ENCODE peak calls at places on chromosome 17, in six cellular contexts. C is cardiac muscle cell, Z is stomach, B is adrenal gland, E is right atrium auricular region, Y is brain microvascular endothelial cell. H is an unnamed sample.

GRCh38 chr17:16945141-16945493 is 26.8 kb downstream of the TNFRSF13B start:
- DNase-seq in C (no peak), Z (no peak), B (no peak), E (no peak), Y (no peak), H (no peak)

GRCh38 chr17:27984404-27984803 is 58.1 kb upstream of the NLK start:
- DNase-seq in C (no peak), Z (no peak), B (no peak), E (no peak), Y (no peak), H (no peak)

GRCh38 chr17:63826468-63827001 is 696 bp upstream of the PSMC5 start:
- DNase-seq in C (peak; percentile 48), Z (no peak), B (peak; percentile 26), E (peak; percentile 58), Y (peak; percentile 31), H (no peak)

GRCh38 chr17:66675991-66676371 is 158.9 kb upstream of the CACNG5 start:
- DNase-seq in C (no peak), Z (peak; percentile 65), B (no peak), E (no peak), Y (no peak), H (peak; percentile 64)

GRCh38 chr17:30333503-30334240 is at the start of gene TMIGD1:
- DNase-seq in C (no peak), Z (no peak), B (no peak), E (no peak), Y (no peak), H (no peak)

GRCh38 chr17:29585080-29585751 is 4.2 kb downstream of the GIT1 start:
- DNase-seq in C (no peak), Z (no peak), B (peak; percentile 18), E (no peak), Y (no peak), H (no peak)

GRCh38 chr17:57284583-57284982 is 28.3 kb downstream of the MSI2 start:
- DNase-seq in C (no peak), Z (no peak), B (no peak), E (no peak), Y (no peak), H (no peak)

GRCh38 chr17:57086069-57086930 is 1.3 kb downstream of the AKAP1 start:
- DNase-seq in C (peak; percentile 45), Z (peak; percentile 50), B (peak; percentile 52), E (no peak), Y (peak; percentile 11), H (no peak)

GRCh38 chr17:44348234-44348987 is 3.3 kb downstream of the GRN start:
- DNase-seq in C (no peak), Z (no peak), B (no peak), E (peak; percentile 72), Y (peak; percentile 56), H (no peak)

GRCh38 chr17:22454070-22454999 is 762.0 kb downstream of the KCNJ18 start:
- DNase-seq in C (no peak), Z (no peak), B (no peak), E (peak; percentile 49), Y (no peak), H (no peak)

GRCh38 chr17:68197091-68197996 is 50.5 kb upstream of the AMZ2 start:
- DNase-seq in C (no peak), Z (no peak), B (no peak), E (no peak), Y (no peak), H (no peak)

GRCh38 chr17:12627776-12628491 is 37.8 kb upstream of the MYOCD start:
- DNase-seq in C (no peak), Z (no peak), B (no peak), E (no peak), Y (peak; percentile 86), H (no peak)

GRCh38 chr17:80035687-80035936 is at the start of gene TBC1D16:
- DNase-seq in C (no peak), Z (no peak), B (no peak), E (no peak), Y (no peak), H (no peak)

GRCh38 chr17:15262291-15263205 is 2.6 kb downstream of the PMP22 start:
- DNase-seq in C (peak; percentile 57), Z (peak; percentile 63), B (peak; percentile 79), E (peak; percentile 93), Y (no peak), H (no peak)

GRCh38 chr17:56431736-56432135 is 161.8 kb upstream of the NOG start:
- DNase-seq in C (no peak), Z (no peak), B (no peak), E (no peak), Y (no peak), H (no peak)

GRCh38 chr17:41417576-41418015 is 6.8 kb downstream of the KRT37 start:
- DNase-seq in C (peak; percentile 28), Z (no peak), B (no peak), E (no peak), Y (no peak), H (no peak)

GRCh38 chr17:27667656-27668487 is 36.9 kb downstream of the LGALS9 start:
- DNase-seq in C (no peak), Z (no peak), B (no peak), E (no peak), Y (no peak), H (no peak)

GRCh38 chr17:49815761-49816281 is 27.3 kb downstream of the KAT7 start:
- DNase-seq in C (no peak), Z (no peak), B (no peak), E (no peak), Y (no peak), H (no peak)

GRCh38 chr17:38705523-38705802 is 390 bp downstream of the MLLT6 start:
- DNase-seq in C (no peak), Z (no peak), B (no peak), E (no peak), Y (no peak), H (no peak)

GRCh38 chr17:53629188-53629587 is 193.5 kb upstream of the KIF2B start:
- DNase-seq in C (no peak), Z (no peak), B (no peak), E (no peak), Y (peak; percentile 7), H (no peak)

GRCh38 chr17:82201498-82201910 is 11.1 kb downstream of the CCDC57 start:
- DNase-seq in C (no peak), Z (peak; percentile 30), B (no peak), E (no peak), Y (no peak), H (no peak)

DNA sequence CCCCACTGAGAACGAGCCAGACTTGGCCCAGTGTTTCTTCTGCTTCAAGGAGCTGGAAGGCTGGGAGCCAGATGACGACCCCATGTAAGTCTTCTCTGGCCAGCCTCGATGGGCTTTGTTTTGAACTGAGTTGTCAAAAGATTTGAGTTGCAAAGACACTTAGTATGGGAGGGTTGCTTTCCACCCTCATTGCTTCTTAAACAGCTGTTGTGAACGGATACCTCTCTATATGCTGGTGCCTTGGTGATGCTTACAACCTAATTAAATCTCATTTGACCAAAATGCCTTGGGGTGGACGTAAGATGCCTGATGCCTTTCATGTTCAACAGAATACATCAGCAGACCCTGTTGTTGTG is 631 bp downstream of the BIRC5 start:
- DNase-seq in C (no peak), Z (no peak), B (no peak), E (no peak), Y (no peak), H (no peak)
- H3K27ac ChIP-seq in C (peak overlapping the region; percentile 61), Z (no peak overlapping the region), B (no peak overlapping the region), E (no peak overlapping the region), Y (no peak overlapping the region), H (peak overlapping the region; percentile 43)

GRCh38 chr17:10217916-10218315 is 19.5 kb upstream of the GAS7 start:
- DNase-seq in C (no peak), Z (no peak), B (no peak), E (no peak), Y (no peak), H (no peak)

GRCh38 chr17:10215286-10215685 is 16.9 kb upstream of the GAS7 start:
- DNase-seq in C (no peak), Z (no peak), B (no peak), E (no peak), Y (no peak), H (no peak)

DNA sequence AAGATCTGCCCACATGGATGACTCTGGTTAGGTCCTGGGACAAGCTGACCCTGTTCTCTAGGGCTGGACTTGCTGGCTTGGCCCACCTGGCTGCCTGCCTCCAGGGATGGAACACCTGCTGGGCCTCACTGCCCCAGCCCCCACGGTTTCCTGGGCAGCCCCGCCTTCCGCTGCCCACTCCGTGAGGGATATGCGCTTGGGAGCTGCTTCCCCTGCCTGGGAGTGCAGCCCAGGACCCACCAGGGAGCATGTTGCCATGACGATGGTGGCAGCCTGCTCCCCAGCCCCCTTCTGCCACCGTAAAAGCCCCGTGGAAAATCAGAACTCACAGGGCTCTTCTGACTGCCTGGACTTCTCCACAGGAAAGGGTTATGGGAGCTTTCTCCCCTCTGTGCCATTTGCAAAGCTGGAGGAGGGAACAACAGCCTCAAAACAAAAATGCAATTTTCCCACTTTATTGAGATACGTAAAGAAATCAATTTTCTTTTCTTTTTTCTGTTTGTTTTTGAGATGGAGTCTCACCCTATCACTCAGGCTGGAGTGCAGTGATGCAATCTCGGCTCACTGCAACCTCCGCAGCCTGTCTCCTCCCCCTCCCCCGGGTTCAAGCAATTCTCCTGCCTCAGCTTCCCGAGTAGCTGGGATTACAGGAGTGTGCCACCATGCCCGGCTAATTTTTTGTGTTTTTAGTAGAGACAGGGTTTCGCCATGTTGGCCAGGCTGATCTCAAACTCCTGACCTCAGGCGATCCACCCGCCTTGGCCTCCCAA is 18.0 kb upstream of the GAS7 start:
- DNase-seq in C (no peak), Z (no peak), B (no peak), E (no peak), Y (no peak), H (peak; percentile 6)
- H3K4me3 ChIP-seq in C (no peak overlapping the region), Z (no peak overlapping the region), B (no peak overlapping the region), E (no peak overlapping the region), Y (no peak overlapping the region), H (no peak overlapping the region)

GRCh38 chr17:8243827-8244226 is 4.0 kb downstream of the CTC1 start:
- DNase-seq in C (no peak), Z (no peak), B (no peak), E (no peak), Y (no peak), H (no peak)
- TF ChIP-seq CTCF in C (no peak), Z (no peak), B (no peak), E (no peak), Y (no peak), H (no peak)

GRCh38 chr17:59761385-59762021 is 54.0 kb downstream of the VMP1 start:
- DNase-seq in C (peak; percentile 56), Z (no peak), B (no peak), E (no peak), Y (peak; percentile 92), H (no peak)
- H3K27ac ChIP-seq in C (peak overlapping the region; percentile 92), Z (no peak overlapping the region), B (no peak overlapping the region), E (no peak overlapping the region), Y (peak overlapping the region; percentile 94), H (peak overlapping the region; percentile 99)

GRCh38 chr17:7038025-7038862 is 2.4 kb downstream of the SLC16A13 start:
- DNase-seq in C (no peak), Z (no peak), B (no peak), E (no peak), Y (no peak), H (no peak)

GRCh38 chr17:7043544-7044268 is at the start of gene SLC16A11:
- DNase-seq in C (no peak), Z (peak; percentile 59), B (peak; percentile 42), E (no peak), Y (no peak), H (no peak)

GRCh38 chr17:7042507-7043194 is 1.2 kb downstream of the SLC16A11 start:
- DNase-seq in C (no peak), Z (no peak), B (no peak), E (no peak), Y (no peak), H (no peak)

GRCh38 chr17:7043195-7043543 is 723 bp downstream of the SLC16A11 start:
- DNase-seq in C (no peak), Z (no peak), B (no peak), E (no peak), Y (no peak), H (no peak)

GRCh38 chr17:7041607-7042506 is 2.0 kb downstream of the SLC16A11 start:
- DNase-seq in C (no peak), Z (no peak), B (no peak), E (no peak), Y (no peak), H (no peak)
- H3K4me3 ChIP-seq in C (no peak overlapping the region), Z (peak overlapping the region; percentile 51), B (no peak overlapping the region), E (peak overlapping the region; percentile 30), Y (peak overlapping the region; percentile 3), H (no peak overlapping the region)